ENCODE peak calls at places on chromosomes 11 and 22, in ten cellular contexts. M is IMR-90, K is H1, B is fibroblast of the aortic adventitia, Z is upper lobe of right lung, S is bronchial epithelial cell, N is body of pancreas, V is pancreas, O is SK-N-SH, L is glutamatergic neuron. C is an unnamed sample.

GRCh38 chr11:131696584-131697120 is 326.2 kb downstream of the NTM start:
- DNase-seq in M (no peak), K (no peak), B (peak), Z (no peak), S (no peak), N (no peak), V (no peak), O (no peak), L (no peak), C (no peak)

GRCh38 chr11:69791266-69791665 is 16.1 kb upstream of the FGF4 start:
- DNase-seq in M (peak), K (no peak), B (peak), Z (no peak), S (no peak), N (no peak), V (no peak), O (no peak), L (no peak), C (no peak)

GRCh38 chr22:40524392-40525249 is 111.9 kb downstream of the MRTFA start:
- DNase-seq in M (peak), K (no peak), B (peak), Z (no peak), S (peak), N (no peak), V (no peak), O (no peak), L (no peak), C (no peak)

GRCh38 chr11:122769126-122769780 is 69.0 kb upstream of the CRTAM start:
- DNase-seq in M (peak), K (no peak), B (peak), Z (no peak), S (no peak), N (no peak), V (no peak), O (no peak), L (no peak), C (no peak)

GRCh38 chr22:43624144-43624998 is 187.7 kb downstream of the EFCAB6 start:
- DNase-seq in M (no peak), K (no peak), B (no peak), Z (no peak), S (peak), N (no peak), V (no peak), O (no peak), L (no peak), C (peak)

GRCh38 chr11:98136357-98136756 is 884.4 kb upstream of the CNTN5 start:
- DNase-seq in M (no peak), K (no peak), B (no peak), Z (no peak), S (no peak), N (no peak), V (no peak), O (no peak), L (no peak), C (no peak)

GRCh38 chr11:25758145-25758661 is 573.7 kb upstream of the ANO3 start:
- DNase-seq in M (no peak), K (no peak), B (no peak), Z (no peak), S (no peak), N (no peak), V (no peak), O (no peak), L (no peak), C (peak)

GRCh38 chr22:31343235-31344191 is 2.6 kb downstream of the PATZ1 start:
- DNase-seq in M (peak), K (peak), B (no peak), Z (peak), S (peak), N (peak), V (peak), O (peak), L (peak), C (no peak)

GRCh38 chr22:28187612-28188011 is 268.6 kb upstream of the PITPNB start:
- DNase-seq in M (no peak), K (no peak), B (no peak), Z (no peak), S (no peak), N (no peak), V (no peak), O (no peak), L (no peak), C (no peak)

GRCh38 chr11:120431633-120432032 is 79.9 kb upstream of the GRIK4 start:
- DNase-seq in M (peak), K (no peak), B (no peak), Z (no peak), S (peak), N (no peak), V (no peak), O (peak), L (no peak), C (no peak)

GRCh38 chr22:43205261-43205691 is 18.3 kb upstream of the TTLL12 start:
- DNase-seq in M (no peak), K (no peak), B (no peak), Z (no peak), S (no peak), N (no peak), V (no peak), O (no peak), L (no peak), C (no peak)

GRCh38 chr11:78886616-78887015 is 312.0 kb upstream of the NARS2 start:
- DNase-seq in M (peak), K (no peak), B (peak), Z (no peak), S (peak), N (no peak), V (no peak), O (no peak), L (no peak), C (no peak)

GRCh38 chr22:43921361-43921760 is 2.2 kb upstream of the PNPLA3 start:
- DNase-seq in M (peak), K (no peak), B (peak), Z (no peak), S (no peak), N (no peak), V (no peak), O (no peak), L (no peak), C (no peak)

GRCh38 chr11:72241290-72241781 is 2.6 kb downstream of the PHOX2A start:
- DNase-seq in M (no peak), K (no peak), B (no peak), Z (peak), S (no peak), N (no peak), V (peak), O (peak), L (no peak), C (no peak)

GRCh38 chr11:31582697-31583096 is 73.1 kb downstream of the ELP4 start:
- DNase-seq in M (no peak), K (no peak), B (no peak), Z (no peak), S (no peak), N (no peak), V (no peak), O (no peak), L (no peak), C (no peak)

GRCh38 chr11:73372371-73372993 is 3.7 kb upstream of the RELT start:
- DNase-seq in M (no peak), K (no peak), B (no peak), Z (no peak), S (peak), N (no peak), V (no peak), O (no peak), L (no peak), C (no peak)

GRCh38 chr11:12066799-12067508 is 43.4 kb upstream of the MICAL2 start:
- DNase-seq in M (peak), K (no peak), B (no peak), Z (peak), S (peak), N (no peak), V (peak), O (no peak), L (no peak), C (no peak)

GRCh38 chr11:102216433-102217163 is 100.7 kb upstream of the BIRC3 start:
- DNase-seq in M (no peak), K (no peak), B (no peak), Z (no peak), S (no peak), N (no peak), V (no peak), O (no peak), L (no peak), C (no peak)

GRCh38 chr11:61486779-61487178 is 21.8 kb upstream of the LRRC10B start:
- DNase-seq in M (no peak), K (no peak), B (no peak), Z (no peak), S (peak), N (no peak), V (no peak), O (no peak), L (no peak), C (no peak)

GRCh38 chr11:9691865-9692264 is 28.0 kb downstream of the SWAP70 start:
- DNase-seq in M (peak), K (no peak), B (peak), Z (no peak), S (peak), N (no peak), V (no peak), O (no peak), L (no peak), C (no peak)

GRCh38 chr11:68545347-68545746 is 84.8 kb downstream of the PPP6R3 start:
- DNase-seq in M (no peak), K (no peak), B (no peak), Z (no peak), S (no peak), N (no peak), V (no peak), O (no peak), L (no peak), C (no peak)

GRCh38 chr11:86179646-86180064 is 64.9 kb upstream of the EED start:
- DNase-seq in M (no peak), K (no peak), B (no peak), Z (no peak), S (no peak), N (peak), V (no peak), O (no peak), L (no peak), C (no peak)

GRCh38 chr11:85299247-85299646 is 327.9 kb downstream of the DLG2 start:
- DNase-seq in M (no peak), K (no peak), B (no peak), Z (no peak), S (no peak), N (no peak), V (no peak), O (no peak), L (no peak), C (no peak)

GRCh38 chr11:40689823-40690222 is 769.6 kb downstream of the LRRC4C start:
- DNase-seq in M (no peak), K (no peak), B (no peak), Z (no peak), S (no peak), N (no peak), V (no peak), O (no peak), L (no peak), C (no peak)

GRCh38 chr11:65482306-65482850 is 16.5 kb upstream of the MALAT1 start:
- DNase-seq in M (no peak), K (no peak), B (no peak), Z (no peak), S (no peak), N (no peak), V (no peak), O (no peak), L (no peak), C (no peak)

DNA sequence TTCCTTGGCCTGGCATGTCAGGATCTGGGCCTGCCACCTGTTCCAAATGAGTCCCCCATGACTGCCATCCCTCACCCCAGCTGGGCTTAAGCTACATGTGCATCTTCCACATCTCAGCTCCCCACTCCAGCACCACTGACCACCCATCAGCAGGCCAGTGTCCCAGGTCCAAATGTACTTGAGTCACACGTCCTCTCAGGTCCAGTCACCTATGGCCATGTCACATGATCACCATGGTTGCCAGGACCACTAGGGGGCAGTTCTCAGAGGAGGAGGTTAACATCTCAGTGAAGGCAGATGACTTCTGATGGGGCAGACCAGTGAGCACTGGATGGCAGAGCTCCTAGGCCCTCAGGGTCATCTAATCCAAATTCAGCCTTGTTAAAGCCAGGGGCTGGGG is 41.9 kb upstream of the WNT11 start:
- DNase-seq in M (no peak), K (no peak), B (no peak), Z (no peak), S (peak), N (no peak), V (no peak), O (no peak), L (no peak), C (no peak)
- TF ChIP-seq CTCF in M (peak), K (peak), B (peak), Z (peak), S (peak), N (peak), V (no peak), O (peak), L (peak), C (peak)

GRCh38 chr11:117146521-117146920 is 2.4 kb downstream of the PAFAH1B2 start:
- DNase-seq in M (peak), K (no peak), B (peak), Z (no peak), S (no peak), N (no peak), V (no peak), O (no peak), L (no peak), C (no peak)

GRCh38 chr11:117143871-117144476 is at the start of gene PAFAH1B2:
- DNase-seq in M (peak), K (peak), B (peak), Z (peak), S (peak), N (peak), V (peak), O (peak), L (peak), C (peak)

GRCh38 chr11:117144477-117145392 is 648 bp downstream of the PAFAH1B2 start:
- DNase-seq in M (peak), K (no peak), B (peak), Z (peak), S (peak), N (peak), V (peak), O (peak), L (peak), C (no peak)

GRCh38 chr11:117143390-117143789 is 697 bp upstream of the PAFAH1B2 start:
- DNase-seq in M (peak), K (no peak), B (peak), Z (no peak), S (peak), N (peak), V (no peak), O (peak), L (no peak), C (no peak)

GRCh38 chr11:117145393-117145761 is 1.3 kb downstream of the PAFAH1B2 start:
- DNase-seq in M (peak), K (no peak), B (peak), Z (no peak), S (peak), N (peak), V (no peak), O (peak), L (no peak), C (no peak)
- TF ChIP-seq CTCF in M (peak), K (no peak), B (peak), Z (no peak), S (peak), N (peak), V (no peak), O (peak), L (peak), C (peak)

DNA sequence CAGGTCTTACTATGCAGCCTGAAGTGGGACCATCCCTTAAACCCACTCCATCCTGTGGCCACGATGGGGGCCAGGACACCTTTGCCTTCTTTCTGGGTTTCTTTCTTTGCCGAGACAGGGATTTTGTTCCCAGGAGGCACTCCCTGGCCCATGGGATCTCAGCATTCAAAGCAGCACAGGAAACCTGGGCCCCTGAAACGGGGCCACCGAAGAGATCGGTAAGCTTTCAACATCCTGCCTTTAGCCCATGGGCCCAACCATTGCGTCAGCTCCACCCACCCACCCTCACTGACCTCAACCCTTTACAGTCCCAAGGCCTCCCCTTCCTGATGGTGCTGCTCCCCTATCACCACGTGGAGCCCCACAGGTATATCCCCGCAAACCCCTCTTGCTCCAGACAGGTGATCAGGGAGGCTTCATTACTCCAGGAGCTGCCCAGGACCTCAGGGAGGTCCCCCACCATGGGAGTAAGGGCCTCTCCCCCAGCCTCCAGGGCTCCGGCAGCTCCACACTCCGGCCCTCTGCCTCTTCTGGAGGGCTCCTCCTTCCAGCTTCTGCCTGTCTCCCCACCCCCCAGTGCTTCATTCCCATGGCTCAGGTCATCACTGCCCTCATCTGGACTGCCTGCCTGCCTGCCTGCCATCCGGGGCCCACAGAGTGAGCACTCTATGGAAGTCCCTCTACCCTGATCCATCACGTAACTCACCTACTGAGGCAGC is 42.0 kb upstream of the TUB start:
- DNase-seq in M (no peak), K (no peak), B (no peak), Z (no peak), S (no peak), N (no peak), V (peak), O (no peak), L (no peak), C (peak)
- TF ChIP-seq CTCF in M (no peak), K (no peak), B (no peak), Z (no peak), S (no peak), N (no peak), V (no peak), O (no peak), L (no peak), C (no peak)

DNA sequence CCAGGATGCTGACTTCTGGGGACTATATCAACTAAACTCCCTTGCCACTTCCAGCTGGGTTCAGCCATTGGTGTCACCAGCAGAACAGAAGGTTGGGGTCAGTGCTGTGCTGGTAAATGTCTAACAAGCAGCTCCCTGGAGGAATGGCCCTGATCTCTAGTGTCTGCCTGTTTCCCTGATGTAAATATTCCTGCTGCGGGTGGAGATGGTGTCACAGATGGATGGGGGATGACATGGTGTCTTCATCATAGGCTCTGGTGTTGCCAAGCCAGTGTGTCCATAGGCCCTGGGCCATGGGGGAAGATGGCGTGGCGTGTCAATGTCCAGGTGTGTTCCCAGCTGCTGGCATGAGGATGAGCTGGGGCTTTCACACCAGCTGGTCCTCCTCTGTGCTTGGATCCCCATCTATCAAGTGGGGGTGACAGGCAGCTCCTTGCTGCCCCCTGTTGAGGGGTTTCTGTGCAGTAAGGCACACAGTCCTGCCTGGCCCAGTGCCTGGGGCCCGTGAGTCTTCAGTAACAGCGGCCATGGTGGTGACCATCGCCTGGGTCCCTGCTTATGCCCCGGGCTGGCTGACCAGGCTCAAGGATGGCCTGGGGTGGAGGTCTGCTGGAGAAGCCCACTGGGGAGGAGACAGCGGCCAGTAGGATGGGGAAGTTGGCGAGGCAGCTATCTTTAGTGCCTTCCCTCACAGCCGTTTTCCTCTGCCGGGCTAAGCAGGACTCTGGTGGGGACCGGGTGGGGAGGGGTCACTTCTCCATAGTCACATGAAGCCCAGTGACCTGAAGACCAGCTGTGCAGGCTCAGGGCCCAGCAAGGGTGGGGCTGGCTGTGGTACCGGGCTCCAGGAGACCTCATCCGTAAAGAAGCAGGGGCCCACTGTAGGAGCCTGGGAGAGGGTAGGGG is 12.7 kb downstream of the RPL3 start:
- DNase-seq in M (no peak), K (no peak), B (no peak), Z (no peak), S (no peak), N (peak), V (no peak), O (peak), L (no peak), C (no peak)
- TF ChIP-seq CTCF in M (peak), K (peak), B (peak), Z (peak), S (peak), N (peak), V (peak), O (peak), L (no peak), C (peak)

GRCh38 chr11:70802185-70802584 is 403.9 kb downstream of the CTTN start:
- DNase-seq in M (no peak), K (no peak), B (no peak), Z (no peak), S (no peak), N (no peak), V (no peak), O (no peak), L (no peak), C (no peak)

GRCh38 chr11:70799386-70799785 is 401.1 kb downstream of the CTTN start:
- DNase-seq in M (peak), K (no peak), B (peak), Z (peak), S (no peak), N (no peak), V (no peak), O (no peak), L (no peak), C (no peak)

GRCh38 chr11:70796601-70797000 is 398.3 kb downstream of the CTTN start:
- DNase-seq in M (no peak), K (no peak), B (no peak), Z (no peak), S (peak), N (no peak), V (no peak), O (no peak), L (no peak), C (no peak)

DNA sequence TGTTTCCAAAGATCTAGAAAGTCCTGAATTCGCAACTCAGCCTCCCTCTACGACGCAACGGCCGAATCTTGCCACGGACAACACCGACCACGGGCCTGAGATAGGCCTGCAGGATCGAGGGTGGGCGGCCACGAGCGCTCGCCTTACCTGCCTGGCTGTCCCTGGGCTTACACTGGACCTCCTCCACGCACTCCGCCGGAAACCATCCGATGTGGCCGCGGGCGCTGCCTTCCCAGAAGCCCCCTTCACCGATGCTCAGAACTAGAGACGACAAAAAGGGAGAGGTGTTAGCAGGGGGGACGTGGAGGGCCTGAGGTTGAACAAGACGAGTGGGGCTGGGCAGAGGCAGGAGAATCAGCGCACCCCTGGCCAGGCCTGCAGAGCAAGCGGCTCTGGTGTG is 400.0 kb downstream of the CTTN start:
- DNase-seq in M (no peak), K (no peak), B (no peak), Z (peak), S (no peak), N (no peak), V (no peak), O (no peak), L (no peak), C (no peak)
- TF ChIP-seq CTCF in M (no peak), K (no peak), B (no peak), Z (no peak), S (no peak), N (no peak), V (no peak), O (no peak), L (no peak), C (no peak)